ENCODE peak calls at places on chromosomes 3 and 15, in eight cellular contexts. O, W, Z, J, C, R, U and B are unnamed samples.

GRCh38 chr3:126348308-126348920 is 8.8 kb downstream of the KLF15 start:
- DNase-seq in O (no peak), W (no peak), Z (no peak), J (no peak), C (no peak), R (no peak), U (no peak), B (no peak)

GRCh38 chr3:151403246-151403645 is 18.7 kb upstream of the P2RY12 start:
- DNase-seq in O (no peak), W (peak), Z (no peak), J (no peak), C (no peak), R (peak), U (peak), B (peak)

GRCh38 chr3:51391566-51392300 is 648 bp downstream of the RBM15B start:
- DNase-seq in O (peak), W (peak), Z (peak), J (no peak), C (no peak), R (no peak), U (no peak), B (peak)

GRCh38 chr3:108486910-108487309 is 23.5 kb downstream of the MYH15 start:
- DNase-seq in O (no peak), W (peak), Z (no peak), J (no peak), C (no peak), R (peak), U (no peak), B (peak)

GRCh38 chr3:67515778-67516177 is 138.6 kb downstream of the SUCLG2 start:
- DNase-seq in O (no peak), W (no peak), Z (no peak), J (no peak), C (no peak), R (no peak), U (no peak), B (no peak)

GRCh38 chr3:183845608-183846288 is 20.4 kb upstream of the MAP6D1 start:
- DNase-seq in O (no peak), W (peak), Z (no peak), J (no peak), C (no peak), R (peak), U (no peak), B (no peak)

GRCh38 chr15:70269991-70270751 is 172.5 kb upstream of the TLE3 start:
- DNase-seq in O (no peak), W (no peak), Z (no peak), J (no peak), C (no peak), R (no peak), U (no peak), B (no peak)

GRCh38 chr3:183822631-183823030 is 2.7 kb downstream of the MAP6D1 start:
- DNase-seq in O (peak), W (no peak), Z (no peak), J (no peak), C (no peak), R (no peak), U (no peak), B (no peak)

GRCh38 chr3:25587094-25587493 is 77.6 kb downstream of the TOP2B start:
- DNase-seq in O (no peak), W (no peak), Z (no peak), J (no peak), C (no peak), R (no peak), U (no peak), B (no peak)

GRCh38 chr3:38835939-38836338 is 19.9 kb upstream of the SCN10A start:
- DNase-seq in O (no peak), W (no peak), Z (no peak), J (no peak), C (no peak), R (no peak), U (no peak), B (no peak)

GRCh38 chr15:29433507-29433906 is 163.9 kb upstream of the NSMCE3 start:
- DNase-seq in O (no peak), W (no peak), Z (no peak), J (no peak), C (no peak), R (no peak), U (no peak), B (no peak)

GRCh38 chr3:130548356-130548755 is 31.4 kb downstream of the COL6A6 start:
- DNase-seq in O (no peak), W (no peak), Z (no peak), J (no peak), C (no peak), R (no peak), U (no peak), B (no peak)

GRCh38 chr15:39581501-39582285 is 814 bp downstream of the THBS1 start:
- DNase-seq in O (no peak), W (peak), Z (peak), J (no peak), C (no peak), R (no peak), U (peak), B (no peak)

GRCh38 chr15:100346866-100347512 is 5.2 kb upstream of the ADAMTS17 start:
- DNase-seq in O (no peak), W (no peak), Z (no peak), J (peak), C (no peak), R (no peak), U (no peak), B (no peak)

GRCh38 chr3:151743860-151744259 is 10.1 kb downstream of the AADACL2 start:
- DNase-seq in O (no peak), W (no peak), Z (no peak), J (no peak), C (no peak), R (no peak), U (no peak), B (no peak)

GRCh38 chr3:116614795-116615362 is 94.7 kb upstream of the TUSC7 start:
- DNase-seq in O (no peak), W (peak), Z (no peak), J (no peak), C (no peak), R (no peak), U (no peak), B (peak)

GRCh38 chr3:194306109-194306686 is 44.9 kb downstream of the CPN2 start:
- DNase-seq in O (peak), W (no peak), Z (no peak), J (no peak), C (no peak), R (peak), U (no peak), B (no peak)

GRCh38 chr15:50302581-50302980 is 37.1 kb upstream of the HDC start:
- DNase-seq in O (no peak), W (no peak), Z (no peak), J (no peak), C (no peak), R (no peak), U (no peak), B (no peak)

GRCh38 chr15:90774731-90775521 is 57.8 kb downstream of the BLM start:
- DNase-seq in O (no peak), W (peak), Z (no peak), J (peak), C (no peak), R (peak), U (peak), B (peak)

GRCh38 chr3:119497824-119498187 is 541 bp upstream of the TIMMDC1 start:
- DNase-seq in O (no peak), W (peak), Z (no peak), J (peak), C (no peak), R (peak), U (peak), B (peak)

GRCh38 chr15:55654541-55654940 is 66.4 kb upstream of the PYGO1 start:
- DNase-seq in O (no peak), W (no peak), Z (no peak), J (no peak), C (no peak), R (no peak), U (no peak), B (no peak)

GRCh38 chr15:101807345-101807945 is 4.1 kb downstream of the OR4F6 start:
- DNase-seq in O (no peak), W (peak), Z (no peak), J (peak), C (no peak), R (peak), U (peak), B (peak)

GRCh38 chr3:174431717-174432116 is 427.4 kb upstream of the NAALADL2 start:
- DNase-seq in O (no peak), W (no peak), Z (no peak), J (no peak), C (no peak), R (no peak), U (no peak), B (no peak)

GRCh38 chr3:125644036-125645025 is 49.0 kb upstream of the OSBPL11 start:
- DNase-seq in O (no peak), W (no peak), Z (no peak), J (no peak), C (no peak), R (no peak), U (peak), B (peak)

GRCh38 chr3:42192334-42193200 is 73.4 kb downstream of the CCK start:
- DNase-seq in O (peak), W (no peak), Z (no peak), J (no peak), C (no peak), R (peak), U (no peak), B (no peak)